ENCODE peak calls at places on chromosomes 1 and 21, in eight cellular contexts. Z, P, X, G, R, C, K and M are unnamed samples.

GRCh38 chr1:160552425-160552824 is 26.9 kb downstream of the CD84 start:
- DNase-seq in Z (no peak), P (no peak), X (no peak), G (no peak), R (no peak), C (no peak), K (no peak), M (no peak)

GRCh38 chr21:36689324-36689723 is 9.6 kb upstream of the SIM2 start:
- DNase-seq in Z (no peak), P (no peak), X (no peak), G (no peak), R (no peak), C (no peak), K (no peak), M (no peak)

GRCh38 chr1:221315330-221315729 is 426.6 kb downstream of the DUSP10 start:
- DNase-seq in Z (no peak), P (no peak), X (no peak), G (no peak), R (no peak), C (peak), K (no peak), M (peak)

GRCh38 chr1:152725261-152725660 is 17.3 kb downstream of the LCE4A start:
- DNase-seq in Z (no peak), P (no peak), X (no peak), G (no peak), R (no peak), C (peak), K (no peak), M (no peak)

GRCh38 chr1:51570063-51570720 is 46.7 kb upstream of the OSBPL9 start:
- DNase-seq in Z (peak), P (no peak), X (no peak), G (no peak), R (no peak), C (peak), K (no peak), M (no peak)

GRCh38 chr1:101370488-101370887 is 133.7 kb downstream of the S1PR1 start:
- DNase-seq in Z (no peak), P (no peak), X (no peak), G (no peak), R (no peak), C (no peak), K (no peak), M (no peak)

GRCh38 chr1:147907786-147908509 is 5.4 kb downstream of the GJA8 start:
- DNase-seq in Z (no peak), P (no peak), X (no peak), G (no peak), R (no peak), C (no peak), K (no peak), M (no peak)

GRCh38 chr1:9008236-9008635 is 18.0 kb downstream of the SLC2A7 start:
- DNase-seq in Z (peak), P (no peak), X (no peak), G (no peak), R (no peak), C (no peak), K (no peak), M (no peak)

GRCh38 chr1:17125756-17126237 is 6.5 kb upstream of the PADI2 start:
- DNase-seq in Z (peak), P (peak), X (peak), G (peak), R (peak), C (peak), K (peak), M (peak)

GRCh38 chr1:16183765-16184556 is 28.1 kb upstream of the EPHA2 start:
- DNase-seq in Z (no peak), P (no peak), X (no peak), G (no peak), R (no peak), C (no peak), K (no peak), M (no peak)

GRCh38 chr1:174160109-174160473 is 771 bp downstream of the RABGAP1L start:
- DNase-seq in Z (peak), P (peak), X (peak), G (peak), R (no peak), C (peak), K (no peak), M (peak)

GRCh38 chr1:2055911-2056575 is 5.8 kb downstream of the PRKCZ start:
- DNase-seq in Z (no peak), P (no peak), X (no peak), G (no peak), R (no peak), C (no peak), K (no peak), M (no peak)

GRCh38 chr1:24190970-24191570 is 4.0 kb upstream of the IFNLR1 start:
- DNase-seq in Z (peak), P (no peak), X (no peak), G (no peak), R (no peak), C (no peak), K (no peak), M (no peak)

GRCh38 chr1:40868051-40868723 is 6.0 kb upstream of the CITED4 start:
- DNase-seq in Z (no peak), P (no peak), X (no peak), G (no peak), R (no peak), C (peak), K (no peak), M (no peak)

GRCh38 chr1:50705699-50706098 is 254.4 kb downstream of the FAF1 start:
- DNase-seq in Z (no peak), P (no peak), X (no peak), G (no peak), R (no peak), C (no peak), K (no peak), M (no peak)

GRCh38 chr1:193013707-193014106 is 45.5 kb downstream of the UCHL5 start:
- DNase-seq in Z (no peak), P (no peak), X (no peak), G (no peak), R (no peak), C (no peak), K (no peak), M (no peak)

GRCh38 chr21:45975017-45975595 is 6.5 kb upstream of the COL6A1 start:
- DNase-seq in Z (no peak), P (peak), X (no peak), G (no peak), R (no peak), C (peak), K (no peak), M (peak)

GRCh38 chr1:201128962-201129361 is 2.0 kb upstream of the ASCL5 start:
- DNase-seq in Z (no peak), P (no peak), X (no peak), G (no peak), R (no peak), C (no peak), K (no peak), M (no peak)